ENCODE peak calls at places on chromosomes 13 and 19, in four cellular contexts. One of them, this sample, is unnamed.

GRCh38 chr13:49620170-49620621 is 8.1 kb upstream of the ARL11 start:
- DNase-seq in C1 segment of cervical spinal cord: no peak
- DNase-seq in astrocyte: no peak
- DNase-seq in HepG2: no peak
- DNase-seq in this sample: no peak

GRCh38 chr19:5073153-5073844 is 104.4 kb downstream of the KDM4B start:
- DNase-seq in C1 segment of cervical spinal cord: no peak
- DNase-seq in astrocyte: no peak
- DNase-seq in HepG2: no peak
- DNase-seq in this sample: no peak

GRCh38 chr19:737591-738093 is 13.3 kb upstream of the MISP start:
- DNase-seq in C1 segment of cervical spinal cord: no peak
- DNase-seq in astrocyte: no peak
- DNase-seq in HepG2: peak
- DNase-seq in this sample: peak

GRCh38 chr13:98981596-98982195 is 3.8 kb upstream of the DOCK9 start:
- DNase-seq in C1 segment of cervical spinal cord: no peak
- DNase-seq in astrocyte: no peak
- DNase-seq in HepG2: no peak
- DNase-seq in this sample: no peak

GRCh38 chr13:23743269-23743668 is 145.9 kb downstream of the MIPEP start:
- DNase-seq in C1 segment of cervical spinal cord: no peak
- DNase-seq in astrocyte: no peak
- DNase-seq in HepG2: no peak
- DNase-seq in this sample: no peak

GRCh38 chr13:109792416-109793090 is 6.2 kb upstream of the IRS2 start:
- DNase-seq in C1 segment of cervical spinal cord: no peak
- DNase-seq in astrocyte: no peak
- DNase-seq in HepG2: no peak
- DNase-seq in this sample: no peak

GRCh38 chr19:56837492-56837891 is 3.0 kb downstream of the PEG3 start:
- DNase-seq in C1 segment of cervical spinal cord: peak
- DNase-seq in astrocyte: no peak
- DNase-seq in HepG2: peak
- DNase-seq in this sample: no peak

GRCh38 chr13:32209670-32210069 is 105.5 kb downstream of the ZAR1L start:
- DNase-seq in C1 segment of cervical spinal cord: no peak
- DNase-seq in astrocyte: no peak
- DNase-seq in HepG2: no peak
- DNase-seq in this sample: no peak

GRCh38 chr19:10677796-10678195 is 23.4 kb upstream of the QTRT1 start:
- DNase-seq in C1 segment of cervical spinal cord: no peak
- DNase-seq in astrocyte: no peak
- DNase-seq in HepG2: no peak
- DNase-seq in this sample: no peak

GRCh38 chr19:44142014-44142523 is 715 bp downstream of the ZNF234 start:
- DNase-seq in C1 segment of cervical spinal cord: peak
- DNase-seq in astrocyte: peak
- DNase-seq in HepG2: peak
- DNase-seq in this sample: no peak

GRCh38 chr13:36753176-36753575 is 65.8 kb upstream of the RFXAP start:
- DNase-seq in C1 segment of cervical spinal cord: no peak
- DNase-seq in astrocyte: no peak
- DNase-seq in HepG2: no peak
- DNase-seq in this sample: no peak

GRCh38 chr13:80695841-80696240 is 354.9 kb upstream of the SPRY2 start:
- DNase-seq in C1 segment of cervical spinal cord: no peak
- DNase-seq in astrocyte: no peak
- DNase-seq in HepG2: no peak
- DNase-seq in this sample: no peak